ENCODE peak calls at places on chromosomes 11 and 22, in six cellular contexts. T is left lung; H is NCI-H526 treated with DMSO at 0.1 percent for 48 hours; W is stimulated activated CD8-positive, alpha-beta memory T cell treated with anti-CD3 and anti-CD28 coated beads, Interleukin-7, amount 100 ng/mL, for 4 hours; J is epithelial cell of proximal tubule; E is activated CD4-positive, alpha-beta T cell treated with anti-CD3 and anti-CD28 coated beads, Interleukin-2, amount 50 U/mL, for 1 hour. V is an unnamed sample.

GRCh38 chr11:117884994-117885393 is 8.5 kb upstream of the FXYD6 start:
- DNase-seq in H (no peak), J (no peak), T (no peak), E (no peak), W (no peak), V (no peak)

GRCh38 chr11:68136866-68137265 is 15.7 kb upstream of the CHKA start:
- DNase-seq in T (no peak), J (no peak), H (no peak), W (no peak), E (no peak), V (no peak)

GRCh38 chr22:33018232-33018864 is 39.8 kb downstream of the SYN3 start:
- DNase-seq in E (peak; percentile 20), J (no peak), T (no peak), W (peak; percentile 2), H (peak; percentile 5), V (peak; percentile 12)

GRCh38 chr11:116595305-116595880 is 177.4 kb downstream of the BUD13 start:
- DNase-seq in W (no peak), H (no peak), J (no peak), E (no peak), T (no peak), V (no peak)

GRCh38 chr11:118612378-118612777 is 5.0 kb downstream of the PHLDB1 start:
- DNase-seq in T (no peak), E (no peak), H (no peak), W (no peak), J (no peak), V (no peak)

GRCh38 chr11:2734181-2735052 is 34.6 kb upstream of the KCNQ1OT1 start:
- DNase-seq in T (peak; percentile 62), J (no peak), W (no peak), H (no peak), E (no peak), V (no peak)

GRCh38 chr22:22344430-22344829 is 99.8 kb downstream of the VPREB1 start:
- DNase-seq in E (no peak), H (no peak), W (no peak), J (no peak), T (no peak), V (no peak)

GRCh38 chr11:12087075-12087775 is 23.2 kb upstream of the MICAL2 start:
- DNase-seq in H (no peak), T (no peak), J (no peak), W (no peak), E (peak; percentile 25), V (no peak)

GRCh38 chr11:96188625-96189006 is 154.4 kb downstream of the MAML2 start:
- DNase-seq in E (no peak), H (no peak), T (no peak), W (peak; percentile 19), J (no peak), V (no peak)

GRCh38 chr22:41582694-41583093 is 6.9 kb downstream of the PMM1 start:
- DNase-seq in E (no peak), J (no peak), H (no peak), T (no peak), W (no peak), V (no peak)

GRCh38 chr11:99368579-99368978 is 347.8 kb downstream of the CNTN5 start:
- DNase-seq in T (no peak), H (no peak), J (no peak), W (no peak), E (no peak), V (no peak)

GRCh38 chr11:65355776-65356393 is 1.3 kb downstream of the TIGD3 start:
- DNase-seq in W (no peak), H (peak; percentile 62), J (no peak), E (no peak), T (peak; percentile 84), V (peak; percentile 28)

GRCh38 chr11:130427581-130428211 is 713 bp downstream of the ADAMTS8 start:
- DNase-seq in T (no peak), J (no peak), H (no peak), W (no peak), E (no peak), V (peak; percentile 54)

GRCh38 chr11:68008381-68009337 is 1.5 kb upstream of the ALDH3B1 start:
- DNase-seq in H (no peak), J (no peak), T (peak; percentile 85), W (no peak), E (no peak), V (no peak)

GRCh38 chr11:67282876-67283371 is 6.2 kb upstream of the ANKRD13D start:
- DNase-seq in H (no peak), T (peak; percentile 72), E (no peak), W (no peak), J (no peak), V (no peak)